ENCODE peak calls at places on chromosomes 3 and 15, in nine cellular contexts. C is MM.1S, I is colonic mucosa, V is HCT116, X is mammary epithelial cell, Q is PC-3, K is H1, H is IMR-90, S is astrocyte. A is an unnamed sample. For H3K4me1, the result is how much of the 10 kb centered on the place peaks cover.

GRCh38 chr15:89905846-89906378 is 6.8 kb downstream of the ARPIN start:
- DNase-seq in C (no peak), I (no peak), V (no peak), X (no peak), Q (no peak), K (no peak), H (no peak), S (no peak), A (no peak)

GRCh38 chr3:69085543-69086132 is 901 bp downstream of the ARL6IP5 start:
- DNase-seq in C (peak), I (peak), V (no peak), X (peak), Q (no peak), K (no peak), H (no peak), S (no peak), A (peak)

GRCh38 chr3:55860040-55860439 is 372.9 kb upstream of the WNT5A start:
- DNase-seq in C (no peak), I (no peak), V (no peak), X (no peak), Q (no peak), K (no peak), H (peak), S (peak), A (no peak)

GRCh38 chr3:126208618-126209256 is 28.4 kb upstream of the ALDH1L1 start:
- DNase-seq in C (no peak), I (peak), V (peak), X (peak), Q (peak), K (no peak), H (peak), S (peak), A (no peak)

GRCh38 chr3:108041253-108041652 is 49.6 kb downstream of the CD47 start:
- DNase-seq in C (no peak), I (no peak), V (no peak), X (no peak), Q (no peak), K (no peak), H (no peak), S (no peak), A (no peak)

GRCh38 chr15:62344806-62345539 is 179.9 kb upstream of the C2CD4B start:
- DNase-seq in C (peak), I (peak), V (peak), X (peak), Q (peak), K (peak), H (peak), S (peak), A (peak)

GRCh38 chr3:49273825-49274532 is 3.1 kb downstream of the C3orf62 start:
- DNase-seq in C (no peak), I (no peak), V (no peak), X (no peak), Q (no peak), K (no peak), H (no peak), S (no peak), A (no peak)

GRCh38 chr3:126852536-126852935 is 130.4 kb upstream of the PLXNA1 start:
- DNase-seq in C (no peak), I (no peak), V (no peak), X (no peak), Q (no peak), K (no peak), H (no peak), S (no peak), A (peak)

GRCh38 chr3:81497565-81497964 is 263.9 kb downstream of the GBE1 start:
- DNase-seq in C (no peak), I (no peak), V (no peak), X (peak), Q (no peak), K (no peak), H (no peak), S (no peak), A (no peak)

GRCh38 chr3:12663936-12664908 is at the start of gene RAF1:
- DNase-seq in C (peak), I (peak), V (peak), X (peak), Q (peak), K (peak), H (peak), S (peak), A (peak)

GRCh38 chr15:72284781-72285180 is 12.4 kb upstream of the PARP6 start:
- DNase-seq in C (no peak), I (no peak), V (no peak), X (peak), Q (no peak), K (no peak), H (peak), S (no peak), A (no peak)

GRCh38 chr3:53235545-53235944 is 20.3 kb downstream of the TKT start:
- DNase-seq in C (no peak), I (no peak), V (no peak), X (no peak), Q (no peak), K (no peak), H (no peak), S (no peak), A (no peak)

GRCh38 chr3:36303286-36303685 is 77.0 kb upstream of the STAC start:
- DNase-seq in C (no peak), I (no peak), V (no peak), X (no peak), Q (no peak), K (no peak), H (no peak), S (no peak), A (no peak)

GRCh38 chr3:31423522-31423921 is 109.2 kb upstream of the STT3B start:
- DNase-seq in C (peak), I (no peak), V (no peak), X (peak), Q (no peak), K (no peak), H (peak), S (peak), A (no peak)

GRCh38 chr3:177150970-177151627 is 46.2 kb downstream of the TBL1XR1 start:
- DNase-seq in C (no peak), I (no peak), V (peak), X (peak), Q (peak), K (no peak), H (peak), S (peak), A (no peak)

GRCh38 chr3:46848271-46849097 is 14.8 kb downstream of the MYL3 start:
- DNase-seq in C (no peak), I (peak), V (no peak), X (no peak), Q (peak), K (no peak), H (peak), S (peak), A (peak)

GRCh38 chr3:94066829-94067470 is 4.1 kb downstream of the NSUN3 start:
- DNase-seq in C (no peak), I (no peak), V (no peak), X (no peak), Q (no peak), K (no peak), H (no peak), S (no peak), A (no peak)

GRCh38 chr3:49415931-49416601 is 3.8 kb downstream of the TCTA start:
- DNase-seq in C (peak), I (no peak), V (no peak), X (no peak), Q (no peak), K (no peak), H (no peak), S (no peak), A (no peak)

GRCh38 chr3:166829896-166830295 is 550.2 kb downstream of the ZBBX start:
- DNase-seq in C (no peak), I (no peak), V (no peak), X (no peak), Q (peak), K (no peak), H (no peak), S (no peak), A (no peak)

GRCh38 chr3:133535971-133536634 is 37.4 kb upstream of the CDV3 start:
- DNase-seq in C (no peak), I (peak), V (no peak), X (peak), Q (peak), K (no peak), H (peak), S (peak), A (no peak)

GRCh38 chr3:18290130-18290529 is 135.0 kb downstream of the SATB1 start:
- DNase-seq in C (no peak), I (no peak), V (no peak), X (no peak), Q (no peak), K (no peak), H (no peak), S (no peak), A (no peak)

GRCh38 chr3:47251689-47252088 is 30.9 kb downstream of the KIF9 start:
- DNase-seq in C (no peak), I (no peak), V (no peak), X (no peak), Q (no peak), K (no peak), H (no peak), S (no peak), A (no peak)

GRCh38 chr3:127101411-127102067 is 91.4 kb upstream of the PRR23E start:
- DNase-seq in C (no peak), I (no peak), V (no peak), X (no peak), Q (no peak), K (no peak), H (no peak), S (no peak), A (no peak)

GRCh38 chr15:52100807-52101206 is 11.8 kb downstream of the BCL2L10 start:
- DNase-seq in C (no peak), I (peak), V (peak), X (peak), Q (peak), K (no peak), H (peak), S (peak), A (no peak)

GRCh38 chr3:150739200-150739863 is 23.6 kb downstream of the SIAH2 start:
- DNase-seq in C (no peak), I (no peak), V (no peak), X (no peak), Q (no peak), K (no peak), H (no peak), S (no peak), A (no peak)
- H3K4me1 ChIP-seq in C (under half), I (under half), V (under half), X (under half), Q (under half), K (under half), H (under half), S (under half), A (under half)

GRCh38 chr3:52202384-52203077 is 4.6 kb downstream of the ALAS1 start:
- DNase-seq in C (no peak), I (no peak), V (no peak), X (no peak), Q (no peak), K (no peak), H (no peak), S (no peak), A (no peak)

GRCh38 chr3:52203701-52204100 is 5.7 kb downstream of the ALAS1 start:
- DNase-seq in C (no peak), I (no peak), V (no peak), X (no peak), Q (no peak), K (no peak), H (no peak), S (no peak), A (no peak)

GRCh38 chr3:52204337-52205073 is 6.5 kb downstream of the ALAS1 start:
- DNase-seq in C (peak), I (peak), V (no peak), X (peak), Q (peak), K (no peak), H (peak), S (no peak), A (no peak)

GRCh38 chr3:52208556-52208955 is 10.6 kb downstream of the ALAS1 start:
- DNase-seq in C (no peak), I (no peak), V (no peak), X (no peak), Q (no peak), K (no peak), H (no peak), S (no peak), A (no peak)

DNA sequence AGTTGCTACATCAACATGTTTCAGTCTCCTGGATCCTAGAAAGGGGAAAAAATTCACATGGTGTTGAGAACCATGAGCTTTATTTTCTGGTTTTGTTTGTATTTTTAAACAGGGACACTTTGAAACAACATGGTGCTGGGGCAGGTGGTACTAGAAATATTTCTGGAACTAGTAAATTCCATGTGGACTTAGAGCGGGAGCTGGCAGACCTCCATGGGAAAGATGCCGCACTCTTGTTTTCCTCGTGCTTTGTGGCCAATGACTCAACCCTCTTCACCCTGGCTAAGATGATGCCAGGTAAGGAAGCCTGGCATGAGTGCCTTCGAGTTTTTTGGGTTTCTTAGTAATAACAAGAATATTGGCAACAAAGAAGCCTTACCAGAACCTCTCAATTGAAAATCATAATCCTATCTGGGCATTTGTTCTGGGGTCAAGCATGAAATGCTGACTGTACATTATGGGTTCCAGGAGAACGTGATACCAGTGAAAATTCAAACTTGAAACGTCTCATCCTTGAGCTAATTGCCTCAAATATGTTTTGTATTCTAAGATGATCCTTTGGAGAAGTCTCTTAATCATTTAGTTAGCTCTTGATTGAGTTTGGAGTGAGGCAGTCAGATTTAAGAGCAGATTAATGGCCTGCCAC is 7.9 kb downstream of the ALAS1 start:
- DNase-seq in C (no peak), I (no peak), V (no peak), X (peak), Q (peak), K (no peak), H (no peak), S (peak), A (no peak)
- H3K9ac ChIP-seq in C (no peak), I (no peak), V (no peak), X (no peak), Q (peak), K (no peak), H (no peak), S (no peak), A (no peak)

GRCh38 chr3:14425574-14426304 is 23.3 kb downstream of the SLC6A6 start:
- DNase-seq in C (no peak), I (no peak), V (no peak), X (no peak), Q (peak), K (no peak), H (no peak), S (no peak), A (no peak)
- TF ChIP-seq CTCF in C (no peak), I (no peak), V (no peak), X (no peak), Q (no peak), K (no peak), H (no peak), S (no peak), A (no peak)

DNA sequence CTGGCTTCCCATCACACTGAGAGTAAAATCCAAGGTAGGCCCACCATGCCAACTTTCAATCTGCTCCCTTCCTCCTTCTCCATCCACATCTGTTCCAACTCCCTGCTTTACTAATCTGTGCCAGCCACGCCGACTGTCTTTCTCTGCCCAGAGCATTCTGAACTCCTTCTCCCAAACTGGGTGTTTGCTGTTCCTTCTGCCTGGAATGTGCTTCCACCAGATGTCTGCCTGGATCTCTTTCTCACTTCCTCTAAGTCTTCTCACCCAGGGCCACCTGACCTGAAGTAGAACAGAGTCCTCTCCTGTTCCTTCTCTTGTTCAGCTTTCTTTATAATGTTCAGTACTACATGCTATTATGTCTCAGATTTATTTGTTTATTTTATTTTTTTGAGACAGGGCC is 5.5 kb upstream of the ARL8B start:
- DNase-seq in C (no peak), I (no peak), V (no peak), X (no peak), Q (no peak), K (no peak), H (no peak), S (no peak), A (no peak)
- H3K4me1 ChIP-seq in C (under half), I (under half), V (under half), X (under half), Q (under half), K (under half), H (under half), S (under half), A (under half)

GRCh38 chr3:187281191-187281714 is 10.3 kb downstream of the MASP1 start:
- DNase-seq in C (no peak), I (no peak), V (no peak), X (no peak), Q (no peak), K (no peak), H (peak), S (peak), A (no peak)
- H3K9ac ChIP-seq in C (no peak), I (no peak), V (no peak), X (no peak), Q (no peak), K (no peak), H (peak), S (no peak), A (no peak)

DNA sequence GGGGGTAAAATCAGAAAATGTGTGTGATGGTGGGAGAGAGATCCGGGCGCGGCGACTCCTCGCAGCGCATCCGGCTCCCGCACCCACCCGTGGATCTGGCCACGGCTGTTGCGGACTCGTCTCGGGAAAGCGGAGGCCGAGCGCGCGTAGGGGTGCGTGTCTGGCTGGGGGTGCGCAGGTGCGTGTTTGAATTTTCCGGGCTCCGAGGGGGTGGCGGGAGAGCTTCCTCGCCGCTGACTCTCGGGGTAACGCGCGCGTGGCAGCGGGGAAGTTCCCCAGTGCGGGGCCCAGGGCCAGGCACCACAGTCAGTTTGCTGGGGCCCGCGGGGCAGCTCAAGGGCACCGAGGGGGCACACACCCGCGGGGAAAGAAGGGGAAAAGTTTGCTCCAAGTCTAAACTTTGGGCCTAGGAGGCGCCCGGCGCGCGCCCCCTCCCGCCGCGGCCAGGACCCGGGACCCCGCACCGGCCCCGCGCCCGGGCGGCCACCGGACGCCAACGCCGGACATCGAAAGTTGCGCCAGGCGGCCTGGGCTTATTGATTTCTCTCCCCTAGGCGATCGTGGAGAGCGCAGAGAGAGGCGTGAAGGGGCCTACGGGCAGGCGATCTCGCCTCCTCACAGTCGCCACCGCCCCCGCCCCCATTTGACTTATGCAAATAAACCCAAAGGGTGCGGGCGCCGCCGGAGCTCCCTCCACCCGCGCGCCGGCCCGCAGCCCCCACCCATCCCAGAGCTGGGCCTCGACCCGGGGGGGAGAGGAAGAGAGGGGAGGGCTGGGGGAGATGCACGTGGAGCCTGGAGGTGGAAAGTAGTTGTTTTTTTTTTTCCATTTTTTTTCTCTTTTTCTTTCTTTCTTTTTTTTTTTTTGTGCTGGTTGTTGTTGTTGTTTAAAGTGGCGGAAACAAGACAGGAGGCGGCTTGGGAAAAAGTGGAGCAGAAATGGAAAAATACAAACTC is 638 bp downstream of the FOXP1 start:
- DNase-seq in C (peak), I (peak), V (no peak), X (peak), Q (peak), K (no peak), H (peak), S (peak), A (peak)
- TF ChIP-seq CTCF in C (no peak), I (no peak), V (no peak), X (no peak), Q (no peak), K (no peak), H (peak), S (no peak), A (no peak)

GRCh38 chr15:25783134-25783533 is 80.0 kb downstream of the ATP10A start:
- DNase-seq in C (no peak), I (no peak), V (no peak), X (no peak), Q (no peak), K (no peak), H (no peak), S (no peak), A (no peak)
- H3K4me1 ChIP-seq in C (under half), I (under half), V (under half), X (under half), Q (under half), K (under half), H (under half), S (under half), A (under half)

DNA sequence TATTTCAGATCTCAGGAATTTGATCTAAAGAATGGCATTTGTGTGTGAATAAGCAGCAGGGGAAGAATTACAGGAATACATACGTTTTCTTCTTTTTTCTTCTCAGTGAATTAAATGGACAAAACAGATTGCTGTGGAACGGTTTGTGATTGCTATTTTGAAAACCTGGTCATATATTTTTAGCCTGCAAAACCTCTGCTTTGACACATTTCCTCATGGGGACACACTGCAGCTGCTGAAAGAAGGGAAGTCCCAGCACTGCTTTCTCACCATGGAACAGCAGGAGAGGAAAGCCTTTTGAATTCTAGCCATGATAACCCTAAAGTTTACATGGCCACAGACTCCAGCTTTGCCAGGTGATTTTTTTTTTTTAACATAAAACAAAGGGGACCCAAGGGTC is 315.0 kb downstream of the OXSM start:
- DNase-seq in C (peak), I (no peak), V (no peak), X (no peak), Q (no peak), K (no peak), H (no peak), S (no peak), A (no peak)
- H3K9ac ChIP-seq in C (peak), I (no peak), V (no peak), X (no peak), Q (no peak), K (no peak), H (no peak), S (no peak), A (no peak)

A was measured in neural progenitor cell.